ENCODE peak calls at places on chromosomes 6 and 20, in four cellular contexts. S is heart left ventricle, B is fibroblast of pulmonary artery, J is hepatocyte. M is an unnamed sample.

GRCh38 chr6:155528982-155529453 is 73.4 kb upstream of the NOX3 start:
- DNase-seq in B (peak), S (no peak), J (peak), M (peak)

GRCh38 chr6:33672808-33673207 is 38.7 kb downstream of the UQCC2 start:
- DNase-seq in J (peak), S (peak), B (peak), M (peak)

GRCh38 chr6:138526822-138527235 is 27.5 kb upstream of the NHSL1 start:
- DNase-seq in J (peak), B (no peak), S (no peak), M (no peak)

GRCh38 chr6:151389640-151390275 is 1.6 kb downstream of the ZBTB2 start:
- DNase-seq in J (peak), B (peak), S (peak), M (no peak)

GRCh38 chr6:148316308-148316707 is 26.3 kb upstream of the SASH1 start:
- DNase-seq in S (no peak), B (no peak), J (no peak), M (no peak)

GRCh38 chr6:90184334-90185298 is 112.0 kb downstream of the BACH2 start:
- DNase-seq in S (no peak), B (peak), J (peak), M (no peak)

GRCh38 chr20:33119725-33120720 is 40.6 kb downstream of the BPIFB4 start:
- DNase-seq in J (no peak), S (no peak), B (no peak), M (no peak)

GRCh38 chr6:39217177-39217864 is 12.0 kb downstream of the KCNK5 start:
- DNase-seq in B (no peak), J (no peak), S (peak), M (no peak)

GRCh38 chr20:4171538-4172116 is 156.3 kb upstream of the RNF24 start:
- DNase-seq in B (no peak), J (peak), S (no peak), M (no peak)

GRCh38 chr20:46174469-46175126 is 56.5 kb downstream of the CD40 start:
- DNase-seq in J (peak), S (peak), B (peak), M (no peak)

GRCh38 chr20:25090492-25091429 is 8.8 kb upstream of the VSX1 start:
- DNase-seq in B (no peak), S (no peak), J (no peak), M (no peak)

GRCh38 chr6:106939208-106939607 is 35.3 kb downstream of the CD24 start:
- DNase-seq in B (no peak), J (no peak), S (no peak), M (no peak)

GRCh38 chr6:6221829-6222535 is 98.5 kb downstream of the F13A1 start:
- DNase-seq in B (no peak), S (no peak), J (peak), M (no peak)

GRCh38 chr6:125170376-125170775 is 16.8 kb downstream of the TPD52L1 start:
- DNase-seq in S (no peak), B (peak), J (no peak), M (no peak)

GRCh38 chr6:166330612-166331011 is 11.7 kb downstream of the SFT2D1 start:
- DNase-seq in B (peak), J (peak), S (peak), M (no peak)

GRCh38 chr20:13816757-13817156 is 31.9 kb downstream of the NDUFAF5 start:
- DNase-seq in J (no peak), S (no peak), B (no peak), M (no peak)

GRCh38 chr6:90328004-90328403 is 31.4 kb upstream of the BACH2 start:
- DNase-seq in J (no peak), B (no peak), S (no peak), M (no peak)

GRCh38 chr6:116351101-116351500 is 19.6 kb upstream of the DSE start:
- DNase-seq in B (no peak), J (no peak), S (no peak), M (no peak)

GRCh38 chr6:37060195-37060559 is 54.7 kb downstream of the FGD2 start:
- DNase-seq in J (no peak), B (peak), S (no peak), M (no peak)

GRCh38 chr20:2006452-2007381 is 12.9 kb upstream of the PDYN start:
- DNase-seq in J (peak), S (no peak), B (peak), M (peak)

GRCh38 chr6:25352265-25352664 is 73.1 kb downstream of the CARMIL1 start:
- DNase-seq in J (no peak), S (no peak), B (no peak), M (no peak)

GRCh38 chr6:7528565-7528964 is 12.9 kb upstream of the DSP start:
- DNase-seq in S (no peak), B (peak), J (no peak), M (no peak)

GRCh38 chr6:35668708-35669440 is 19.8 kb downstream of the FKBP5 start:
- DNase-seq in B (peak), J (no peak), S (no peak), M (no peak)

GRCh38 chr6:69801225-69801624 is 4.4 kb upstream of the LMBRD1 start:
- DNase-seq in J (no peak), B (no peak), S (no peak), M (no peak)

GRCh38 chr6:156975414-156975813 is 198.2 kb downstream of the ARID1B start:
- DNase-seq in B (no peak), S (no peak), J (no peak), M (no peak)

GRCh38 chr6:46490425-46491200 is 636 bp downstream of the RCAN2 start:
- DNase-seq in B (no peak), S (no peak), J (peak), M (no peak)

GRCh38 chr6:36290668-36291620 is 21.1 kb downstream of the PNPLA1 start:
- DNase-seq in B (peak), J (peak), S (no peak), M (no peak)

GRCh38 chr20:46831633-46832011 is 63.0 kb upstream of the EYA2 start:
- DNase-seq in S (no peak), B (no peak), J (no peak), M (no peak)

GRCh38 chr6:128333581-128334223 is 186.7 kb downstream of the PTPRK start:
- DNase-seq in J (no peak), S (no peak), B (no peak), M (no peak)

GRCh38 chr6:128323011-128323410 is 197.4 kb downstream of the PTPRK start:
- DNase-seq in J (no peak), S (no peak), B (no peak), M (no peak)

DNA sequence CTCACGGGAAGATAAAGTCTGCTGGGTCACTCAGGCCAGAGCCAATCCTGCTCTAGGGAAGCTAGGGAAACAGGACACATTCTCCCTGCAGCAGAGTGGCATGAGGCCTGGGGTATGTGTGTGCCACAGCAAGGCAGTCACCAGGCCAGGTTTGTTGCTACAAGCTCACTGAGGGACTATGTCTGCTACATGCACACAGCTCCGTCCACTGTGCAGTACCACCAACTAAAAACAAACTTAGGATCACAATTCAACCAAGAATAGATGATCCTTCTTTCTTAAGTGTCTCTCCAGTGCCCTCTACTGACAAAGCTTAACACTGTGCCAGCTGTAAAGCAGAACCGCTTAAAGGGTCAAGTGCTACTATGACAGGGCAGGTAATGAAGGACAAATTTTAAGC is 192.5 kb downstream of the PTPRK start:
- DNase-seq in B (peak), J (peak), S (no peak), M (no peak)
- TF ChIP-seq CTCF in B (peak), J (peak), S (peak), M (peak)

DNA sequence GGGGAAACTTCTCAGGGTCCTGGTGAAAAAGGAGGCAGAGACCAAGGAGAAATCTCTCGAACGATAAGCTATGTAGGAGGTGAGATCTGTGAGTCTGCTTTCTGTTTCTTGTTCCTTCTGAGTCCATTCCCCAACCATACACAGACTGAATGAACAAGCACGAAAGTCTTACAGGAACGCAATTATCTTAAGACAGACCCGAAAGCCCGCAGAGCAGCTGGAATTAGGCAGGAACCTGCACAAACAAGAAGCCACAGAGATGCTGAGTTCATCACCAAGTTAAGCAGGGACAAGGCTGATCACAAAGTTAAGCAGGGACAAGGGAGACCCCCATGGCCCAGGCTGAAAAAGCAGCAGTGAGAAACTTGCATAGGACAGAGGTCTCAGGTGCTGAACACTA is 21.4 kb upstream of the NELFCD start:
- DNase-seq in B (no peak), J (no peak), S (no peak), M (no peak)
- H3K4me3 ChIP-seq in B (no peak), J (no peak), S (no peak), M (no peak)

GRCh38 chr20:57938158-57939108 is 228.6 kb upstream of the PMEPA1 start:
- DNase-seq in S (no peak), B (peak), J (no peak), M (no peak)
- TF ChIP-seq CTCF in S (no peak), B (no peak), J (no peak), M (peak)

DNA sequence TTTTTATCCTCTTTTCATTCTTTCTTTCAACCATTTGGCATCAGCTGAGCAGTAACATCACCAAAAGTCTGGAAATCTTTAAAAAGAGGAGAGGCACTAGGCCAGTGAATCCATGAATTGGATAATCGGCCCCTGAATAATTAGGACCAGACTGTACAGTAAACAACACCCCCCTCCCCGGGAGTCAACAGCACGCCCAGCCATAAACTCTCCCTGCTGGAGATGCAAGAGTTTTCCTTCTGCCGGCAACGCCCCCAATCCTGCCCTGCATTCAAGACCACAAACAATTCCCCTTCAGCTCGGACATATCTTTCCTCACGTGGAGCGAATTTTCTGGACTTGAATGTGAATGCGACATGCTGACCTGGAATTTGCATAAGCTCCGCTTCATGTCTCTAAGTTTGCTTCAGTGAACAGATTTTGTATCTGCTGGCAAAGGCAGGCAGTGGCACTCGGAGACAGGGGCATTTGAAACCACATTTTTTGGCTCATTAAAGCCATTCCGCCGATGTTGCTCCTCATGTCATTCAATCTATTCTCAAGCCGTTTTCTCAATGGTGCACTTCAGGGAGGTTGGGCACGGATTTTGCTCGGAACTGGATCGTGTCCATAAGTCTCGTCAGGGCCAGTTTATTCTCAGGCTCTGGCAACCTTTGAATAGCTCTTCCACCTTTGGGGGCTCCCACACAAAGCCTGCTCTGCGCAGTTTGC is 38.0 kb upstream of the GMPR start:
- DNase-seq in S (no peak), J (peak), B (peak), M (no peak)
- H3K4me3 ChIP-seq in S (no peak), J (no peak), B (no peak), M (no peak)

GRCh38 chr6:158607411-158608170 is 37.0 kb downstream of the DYNLT1 start:
- DNase-seq in B (no peak), S (no peak), J (no peak), M (no peak)
- TF ChIP-seq CTCF in B (no peak), S (no peak), J (no peak), M (no peak)

GRCh38 chr6:2952557-2953095 is 18.7 kb downstream of the SERPINB6 start:
- DNase-seq in S (peak), J (peak), B (peak), M (peak)
- H3K4me3 ChIP-seq in S (peak), J (no peak), B (no peak), M (no peak)

DNA sequence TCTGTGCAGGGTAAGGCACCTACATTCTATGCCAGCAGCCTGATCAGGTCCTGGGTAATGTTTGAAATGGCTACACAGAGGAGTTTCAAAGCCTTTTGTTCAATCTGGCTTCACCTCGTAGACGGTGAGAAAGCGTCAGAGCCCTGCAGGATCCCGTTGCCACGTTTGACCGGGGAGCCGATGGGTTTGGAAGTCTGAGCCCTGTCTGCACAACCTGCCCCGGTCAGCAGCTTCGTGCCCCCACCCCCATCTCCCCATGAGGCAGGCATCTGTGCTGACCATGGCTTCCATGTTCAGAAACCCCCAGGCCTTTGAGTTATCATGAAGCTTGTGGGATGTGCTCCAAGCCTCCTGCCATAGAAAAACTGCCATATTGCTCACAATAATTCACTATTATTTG is 63.9 kb downstream of the PTPN1 start:
- DNase-seq in S (no peak), B (no peak), J (no peak), M (no peak)
- TF ChIP-seq CTCF in S (no peak), B (no peak), J (no peak), M (no peak)

GRCh38 chr6:13527669-13528051 is 40.3 kb upstream of the GFOD1 start:
- DNase-seq in B (no peak), S (no peak), J (no peak), M (no peak)
- H3K4me3 ChIP-seq in B (no peak), S (no peak), J (no peak), M (no peak)

M was measured in HFF-Myc.